ENCODE peak calls at places on chromosomes 5 and 9, in ten cellular contexts. X is fibroblast of pulmonary artery; C is activated naive CD8-positive, alpha-beta T cell treated with anti-CD3 and anti-CD28 coated beads, Interleukin-2, amount 10 ng/mL, durations not matched to agents 7 days and 5 days; N is tibial nerve; A is T follicular helper cell; D is neuronal stem cell; S is kidney glomerular epithelial cell; W is hypothalamus; K is posterior cingulate gyrus; I is AG04449. B is an unnamed sample.

GRCh38 chr5:140220032-140220697 is 45.2 kb downstream of the CYSTM1 start:
- DNase-seq in X (no peak), C (no peak), N (no peak), A (no peak), D (peak), S (peak), W (no peak), K (no peak), I (no peak), B (no peak)

GRCh38 chr5:90866333-90866732 is 307.7 kb downstream of the ADGRV1 start:
- DNase-seq in X (peak), C (no peak), N (no peak), A (no peak), D (no peak), S (peak), W (no peak), K (no peak), I (no peak), B (peak)

GRCh38 chr9:133121200-133122166 is at the start of gene RALGDS:
- DNase-seq in X (peak), C (peak), N (peak), A (peak), D (peak), S (peak), W (peak), K (peak), I (no peak), B (peak)

GRCh38 chr5:79130781-79131180 is 19.2 kb downstream of the BHMT start:
- DNase-seq in X (no peak), C (no peak), N (no peak), A (no peak), D (no peak), S (no peak), W (no peak), K (no peak), I (no peak), B (no peak)

GRCh38 chr5:1998348-1998669 is 115.6 kb upstream of the IRX4 start:
- DNase-seq in X (no peak), C (no peak), N (no peak), A (no peak), D (no peak), S (no peak), W (no peak), K (no peak), I (no peak), B (no peak)

GRCh38 chr5:174560861-174561260 is 163.5 kb upstream of the MSX2 start:
- DNase-seq in X (no peak), C (no peak), N (no peak), A (no peak), D (no peak), S (no peak), W (no peak), K (no peak), I (no peak), B (no peak)

GRCh38 chr9:8448226-8448625 is 648.6 kb upstream of the DMAC1 start:
- DNase-seq in X (no peak), C (no peak), N (no peak), A (no peak), D (no peak), S (no peak), W (no peak), K (no peak), I (no peak), B (no peak)

GRCh38 chr5:154923441-154924430 is 14.3 kb downstream of the GEMIN5 start:
- DNase-seq in X (no peak), C (no peak), N (no peak), A (no peak), D (no peak), S (peak), W (no peak), K (no peak), I (no peak), B (no peak)

GRCh38 chr9:27368317-27368985 is 71.5 kb upstream of the EQTN start:
- DNase-seq in X (peak), C (no peak), N (peak), A (no peak), D (peak), S (no peak), W (no peak), K (peak), I (no peak), B (no peak)

GRCh38 chr5:50808406-50808805 is 142.0 kb downstream of the PARP8 start:
- DNase-seq in X (no peak), C (no peak), N (no peak), A (no peak), D (no peak), S (no peak), W (no peak), K (no peak), I (no peak), B (no peak)

GRCh38 chr9:132164604-132165362 is 2.9 kb downstream of the NTNG2 start:
- DNase-seq in X (peak), C (no peak), N (peak), A (no peak), D (no peak), S (no peak), W (no peak), K (no peak), I (no peak), B (no peak)

GRCh38 chr5:107337281-107337680 is 333.5 kb downstream of the EFNA5 start:
- DNase-seq in X (no peak), C (no peak), N (no peak), A (no peak), D (no peak), S (no peak), W (no peak), K (no peak), I (no peak), B (no peak)

GRCh38 chr5:123099514-123100151 is 10.6 kb downstream of the PRDM6 start:
- DNase-seq in X (no peak), C (peak), N (no peak), A (no peak), D (no peak), S (no peak), W (no peak), K (no peak), I (no peak), B (no peak)

GRCh38 chr9:69932901-69933300 is 110.7 kb upstream of the MAMDC2 start:
- DNase-seq in X (peak), C (no peak), N (no peak), A (no peak), D (no peak), S (no peak), W (no peak), K (no peak), I (no peak), B (peak)

GRCh38 chr5:122726990-122727616 is 47.8 kb upstream of the SNX2 start:
- DNase-seq in X (peak), C (no peak), N (no peak), A (no peak), D (no peak), S (peak), W (no peak), K (no peak), I (peak), B (peak)

GRCh38 chr5:88690619-88691560 is 192.1 kb downstream of the MEF2C start:
- DNase-seq in X (peak), C (peak), N (peak), A (peak), D (no peak), S (peak), W (peak), K (peak), I (no peak), B (peak)

GRCh38 chr5:88509403-88509802 is 240.8 kb upstream of the TMEM161B start:
- DNase-seq in X (no peak), C (no peak), N (no peak), A (no peak), D (no peak), S (no peak), W (no peak), K (no peak), I (no peak), B (no peak)

GRCh38 chr9:5719546-5719945 is 90.6 kb downstream of the RIC1 start:
- DNase-seq in X (peak), C (no peak), N (no peak), A (no peak), D (no peak), S (peak), W (no peak), K (no peak), I (no peak), B (peak)

GRCh38 chr5:87053134-87053533 is 214.5 kb upstream of the RASA1 start:
- DNase-seq in X (no peak), C (no peak), N (no peak), A (no peak), D (no peak), S (no peak), W (no peak), K (no peak), I (no peak), B (no peak)